ENCODE peak calls at places on chromosome 7, in five cellular contexts. Q is ovary, O is cardiac fibroblast, Z is Calu3, J is B cell. I is an unnamed sample.

GRCh38 chr7:158812684-158813083 is 16.6 kb downstream of the ESYT2 start:
- DNase-seq in Q (no peak), O (no peak), Z (no peak), J (no peak), I (peak)

GRCh38 chr7:39051707-39052106 is 74.0 kb downstream of the POU6F2 start:
- DNase-seq in Q (no peak), O (no peak), Z (no peak), J (no peak), I (no peak)

GRCh38 chr7:74288034-74288881 is 949 bp upstream of the CLIP2 start:
- DNase-seq in Q (no peak), O (no peak), Z (peak), J (no peak), I (no peak)

GRCh38 chr7:76009672-76010600 is 15.5 kb upstream of the TMEM120A start:
- DNase-seq in Q (no peak), O (no peak), Z (no peak), J (no peak), I (no peak)

GRCh38 chr7:33250421-33250827 is 121.1 kb downstream of the BBS9 start:
- DNase-seq in Q (no peak), O (peak), Z (no peak), J (no peak), I (no peak)

GRCh38 chr7:94669773-94670495 is 14.0 kb upstream of the SGCE start:
- DNase-seq in Q (no peak), O (no peak), Z (no peak), J (no peak), I (no peak)

GRCh38 chr7:75534727-75535307 is 42.7 kb downstream of the SPDYE5 start:
- DNase-seq in Q (no peak), O (peak), Z (no peak), J (no peak), I (no peak)

GRCh38 chr7:23299770-23300300 is 696 bp downstream of the MALSU1 start:
- DNase-seq in Q (no peak), O (no peak), Z (no peak), J (no peak), I (no peak)

GRCh38 chr7:69992938-69993337 is 394.7 kb downstream of the AUTS2 start:
- DNase-seq in Q (no peak), O (no peak), Z (no peak), J (no peak), I (no peak)

GRCh38 chr7:155943251-155943899 is 131.1 kb upstream of the SHH start:
- DNase-seq in Q (no peak), O (no peak), Z (no peak), J (no peak), I (no peak)

GRCh38 chr7:6423942-6424701 is 23.6 kb downstream of the DAGLB start:
- DNase-seq in Q (no peak), O (no peak), Z (peak), J (no peak), I (no peak)
- TF ChIP-seq CTCF in Q (no peak), O (no peak), Z (peak), J (no peak), I (no peak)

DNA sequence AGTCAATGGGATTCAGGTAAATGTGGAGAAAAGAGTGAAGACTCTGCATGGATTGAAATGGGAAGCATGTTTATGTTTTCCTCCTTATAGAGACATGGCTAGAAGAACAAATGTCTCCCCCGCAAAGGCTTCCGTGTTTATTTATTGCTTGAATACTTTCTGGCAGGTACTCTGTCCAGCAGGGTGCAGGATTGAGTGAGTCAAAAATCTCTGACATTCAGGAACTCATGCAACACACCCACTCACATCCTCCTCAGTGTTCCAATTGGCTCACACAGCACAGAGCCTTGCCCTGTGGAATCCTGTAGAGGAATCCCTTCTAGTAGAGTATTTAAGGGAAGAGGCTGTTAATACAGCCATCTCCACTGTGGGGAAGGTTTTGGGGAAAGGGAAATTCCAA is 290.3 kb upstream of the VWC2 start:
- DNase-seq in Q (no peak), O (no peak), Z (no peak), J (no peak), I (no peak)
- TF ChIP-seq CTCF in Q (no peak), O (no peak), Z (no peak), J (no peak), I (no peak)

GRCh38 chr7:42095791-42096190 is 141.2 kb downstream of the GLI3 start:
- DNase-seq in Q (no peak), O (no peak), Z (no peak), J (no peak), I (no peak)

GRCh38 chr7:42096262-42096661 is 140.7 kb downstream of the GLI3 start:
- DNase-seq in Q (no peak), O (no peak), Z (no peak), J (no peak), I (no peak)

GRCh38 chr7:42096681-42097637 is 140.1 kb downstream of the GLI3 start:
- DNase-seq in Q (peak), O (no peak), Z (no peak), J (no peak), I (no peak)

GRCh38 chr7:42099076-42099836 is 137.8 kb downstream of the GLI3 start:
- DNase-seq in Q (no peak), O (no peak), Z (no peak), J (no peak), I (no peak)

GRCh38 chr7:42097756-42098155 is 139.3 kb downstream of the GLI3 start:
- DNase-seq in Q (no peak), O (peak), Z (no peak), J (no peak), I (no peak)
- TF ChIP-seq CTCF in Q (peak), O (peak), Z (no peak), J (no peak), I (no peak)

GRCh38 chr7:6630007-6630849 is 6.9 kb upstream of the ZNF316 start:
- DNase-seq in Q (no peak), O (no peak), Z (no peak), J (no peak), I (no peak)

GRCh38 chr7:6624246-6624611 is 8.8 kb downstream of the ZNF853 start:
- DNase-seq in Q (no peak), O (no peak), Z (no peak), J (no peak), I (no peak)

GRCh38 chr7:6623589-6624245 is 8.3 kb downstream of the ZNF853 start:
- DNase-seq in Q (no peak), O (no peak), Z (no peak), J (no peak), I (no peak)

GRCh38 chr7:6631605-6632004 is 5.5 kb upstream of the ZNF316 start:
- DNase-seq in Q (no peak), O (no peak), Z (no peak), J (no peak), I (no peak)

GRCh38 chr7:6628045-6628444 is 9.1 kb upstream of the ZNF316 start:
- DNase-seq in Q (no peak), O (no peak), Z (no peak), J (no peak), I (no peak)
- TF ChIP-seq CTCF in Q (no peak), O (no peak), Z (no peak), J (no peak), I (no peak)

DNA sequence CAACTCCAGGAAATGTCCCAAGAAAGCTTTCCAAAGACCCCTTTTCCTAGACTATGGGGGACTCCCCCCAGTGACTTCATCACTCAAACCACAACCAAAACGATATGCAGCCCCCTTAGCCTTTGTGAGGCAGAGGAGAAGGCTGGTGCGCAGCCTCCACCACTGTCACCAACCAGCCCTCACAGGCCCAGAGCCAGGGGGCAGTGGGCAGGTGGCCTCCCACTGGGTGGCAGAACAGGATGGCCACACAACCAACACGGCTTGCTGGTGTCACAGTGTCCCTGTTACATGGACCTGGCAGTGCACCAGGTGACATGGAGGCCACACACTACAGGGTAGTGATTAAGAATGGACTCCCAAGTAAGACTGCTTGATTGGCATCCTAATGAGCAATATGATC is 172.0 kb downstream of the PLXNA4 start:
- DNase-seq in Q (no peak), O (no peak), Z (no peak), J (peak), I (no peak)
- TF ChIP-seq CTCF in Q (no peak), O (no peak), Z (no peak), J (no peak), I (no peak)

DNA sequence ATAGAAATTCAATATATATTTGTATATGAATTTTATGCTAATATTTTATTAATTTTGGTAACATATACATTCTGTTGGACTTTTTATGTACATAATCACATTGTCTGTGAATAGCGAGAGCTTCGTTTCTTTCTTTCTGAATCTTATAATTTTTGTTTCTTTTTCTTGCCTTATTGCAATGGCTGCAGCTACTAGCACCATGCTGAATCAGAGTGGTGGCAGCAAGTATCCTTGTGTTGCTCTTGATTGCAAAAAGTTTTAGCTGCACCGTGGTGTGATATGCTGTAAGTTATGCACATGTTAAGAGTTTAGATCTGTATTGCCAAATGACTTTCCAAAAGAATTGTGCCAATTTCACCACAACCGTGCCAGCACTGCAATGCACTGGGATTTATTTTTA is 32.6 kb downstream of the ELFN1 start:
- DNase-seq in Q (no peak), O (no peak), Z (no peak), J (no peak), I (no peak)
- TF ChIP-seq CTCF in Q (no peak), O (no peak), Z (no peak), J (no peak), I (no peak)